ENCODE peak calls at places on chromosome 7, in six cellular contexts. N, W, Q, G, H and S are unnamed samples.

GRCh38 chr7:55512635-55513034 is 59.7 kb downstream of the VOPP1 start:
- DNase-seq in Q (no peak), N (no peak), W (no peak), G (no peak), H (no peak), S (no peak)

GRCh38 chr7:24825931-24826661 is 68.8 kb upstream of the GSDME start:
- DNase-seq in Q (peak; percentile 94), W (no peak), H (no peak), N (no peak), G (no peak), S (peak; percentile 98)

GRCh38 chr7:52463341-52463740 is 572.1 kb upstream of the POM121L12 start:
- DNase-seq in Q (no peak), W (no peak), H (no peak), G (no peak), N (no peak), S (peak; percentile 11)

GRCh38 chr7:88344956-88345832 is 38.5 kb upstream of the STEAP4 start:
- DNase-seq in W (no peak), Q (peak; percentile 5), H (peak; percentile 53), N (no peak), G (peak; percentile 75), S (no peak)

GRCh38 chr7:148726385-148726784 is 27.7 kb downstream of the CUL1 start:
- DNase-seq in G (no peak), Q (no peak), H (no peak), N (peak; percentile 15), W (no peak), S (no peak)

GRCh38 chr7:79217976-79218626 is 235.4 kb downstream of the MAGI2 start:
- DNase-seq in H (no peak), W (no peak), N (no peak), Q (no peak), G (no peak), S (no peak)

GRCh38 chr7:142854505-142855400 is at the start of gene EPHB6:
- DNase-seq in G (peak; percentile 83), N (peak; percentile 78), W (peak; percentile 70), Q (peak; percentile 46), H (peak; percentile 86), S (peak; percentile 27)

GRCh38 chr7:28017372-28017771 is 163.2 kb downstream of the JAZF1 start:
- DNase-seq in W (no peak), H (no peak), G (no peak), N (no peak), Q (peak; percentile 77), S (peak; percentile 71)

GRCh38 chr7:104963991-104964385 is 50.0 kb upstream of the KMT2E start:
- DNase-seq in H (no peak), W (no peak), N (no peak), G (no peak), Q (peak; percentile 78), S (peak; percentile 54)

GRCh38 chr7:73612598-73613269 is 11.6 kb downstream of the MLXIPL start:
- DNase-seq in Q (peak; percentile 62), N (peak; percentile 52), H (no peak), G (no peak), W (no peak), S (peak; percentile 72)

GRCh38 chr7:14717711-14718304 is 184.7 kb downstream of the DGKB start:
- DNase-seq in G (no peak), W (no peak), H (no peak), Q (peak; percentile 65), N (peak; percentile 21), S (no peak)

GRCh38 chr7:128215739-128216138 is 25.3 kb upstream of the LEP start:
- DNase-seq in H (no peak), Q (no peak), W (no peak), N (no peak), G (no peak), S (no peak)